ENCODE peak calls at places on chromosome 16, in eight cellular contexts. E, Z, B, W, Q, C, N and T are unnamed samples.

GRCh38 chr16:19088341-19088916 is 21.0 kb downstream of the COQ7 start:
- DNase-seq in E (no peak), Z (no peak), B (no peak), W (no peak), Q (no peak), C (no peak), N (no peak), T (no peak)

GRCh38 chr16:67055712-67056487 is 27.0 kb downstream of the CBFB start:
- DNase-seq in E (no peak), Z (peak; percentile 90), B (no peak), W (peak; percentile 81), Q (no peak), C (no peak), N (peak; percentile 80), T (no peak)

GRCh38 chr16:57277586-57277985 is 6.9 kb downstream of the PLLP start:
- DNase-seq in E (peak; percentile 53), Z (peak; percentile 99), B (no peak), W (no peak), Q (peak; percentile 49), C (no peak), N (peak; percentile 97), T (no peak)

GRCh38 chr16:17511340-17511739 is 40.6 kb upstream of the XYLT1 start:
- DNase-seq in E (no peak), Z (no peak), B (no peak), W (peak; percentile 80), Q (no peak), C (peak; percentile 16), N (no peak), T (no peak)

GRCh38 chr16:58733248-58733670 is 857 bp downstream of the GOT2 start:
- DNase-seq in E (no peak), Z (peak; percentile 5), B (no peak), W (no peak), Q (no peak), C (no peak), N (no peak), T (no peak)

GRCh38 chr16:88314991-88315542 is 67.7 kb upstream of the ZNF469 start:
- DNase-seq in E (no peak), Z (no peak), B (no peak), W (no peak), Q (no peak), C (no peak), N (no peak), T (peak; percentile 50)

GRCh38 chr16:11956558-11956957 is 8.5 kb upstream of the TNFRSF17 start:
- DNase-seq in E (no peak), Z (no peak), B (no peak), W (no peak), Q (no peak), C (no peak), N (no peak), T (no peak)

GRCh38 chr16:50665128-50665878 is 15.8 kb downstream of the SNX20 start:
- DNase-seq in E (peak; percentile 83), Z (peak; percentile 80), B (peak; percentile 89), W (peak; percentile 32), Q (peak; percentile 86), C (peak; percentile 70), N (peak; percentile 51), T (peak; percentile 14)

GRCh38 chr16:630815-631405 is at the start of gene WFIKKN1:
- DNase-seq in E (peak; percentile 74), Z (no peak), B (peak; percentile 38), W (no peak), Q (peak; percentile 61), C (no peak), N (no peak), T (no peak)

GRCh38 chr16:87458424-87458915 is 34.4 kb downstream of the ZCCHC14 start:
- DNase-seq in E (no peak), Z (no peak), B (no peak), W (no peak), Q (no peak), C (no peak), N (no peak), T (peak; percentile 59)

GRCh38 chr16:23504453-23505179 is 5.7 kb downstream of the GGA2 start:
- DNase-seq in E (peak; percentile 75), Z (peak; percentile 90), B (no peak), W (peak; percentile 54), Q (peak; percentile 66), C (peak; percentile 65), N (peak; percentile 92), T (no peak)

GRCh38 chr16:89720520-89720858 is 209 bp downstream of the VPS9D1 start:
- DNase-seq in E (peak; percentile 71), Z (no peak), B (peak; percentile 57), W (no peak), Q (peak; percentile 48), C (no peak), N (no peak), T (no peak)

GRCh38 chr16:24102120-24102740 is 153.9 kb upstream of the CACNG3 start:
- DNase-seq in E (no peak), Z (no peak), B (no peak), W (no peak), Q (no peak), C (no peak), N (no peak), T (no peak)

GRCh38 chr16:77905356-77905920 is 116.9 kb upstream of the CLEC3A start:
- DNase-seq in E (no peak), Z (no peak), B (no peak), W (no peak), Q (no peak), C (no peak), N (no peak), T (no peak)

GRCh38 chr16:24776486-24777220 is 47.2 kb downstream of the TNRC6A start:
- DNase-seq in E (no peak), Z (no peak), B (no peak), W (no peak), Q (no peak), C (no peak), N (no peak), T (no peak)

GRCh38 chr16:68311316-68311620 is 449 bp downstream of the PRMT7 start:
- DNase-seq in E (no peak), Z (peak; percentile 44), B (no peak), W (no peak), Q (no peak), C (no peak), N (no peak), T (no peak)

GRCh38 chr16:49921791-49922456 is 66.0 kb upstream of the ZNF423 start:
- DNase-seq in E (peak; percentile 54), Z (peak; percentile 46), B (peak; percentile 82), W (no peak), Q (peak; percentile 35), C (peak; percentile 30), N (no peak), T (peak; percentile 75)

GRCh38 chr16:50167603-50168002 is 14.5 kb downstream of the TENT4B start:
- DNase-seq in E (no peak), Z (no peak), B (no peak), W (no peak), Q (no peak), C (no peak), N (no peak), T (no peak)

GRCh38 chr16:6663668-6664067 is 669.0 kb upstream of the RBFOX1 start:
- DNase-seq in E (no peak), Z (no peak), B (no peak), W (no peak), Q (no peak), C (no peak), N (no peak), T (no peak)

GRCh38 chr16:56616608-56617211 is 8.3 kb downstream of the MT2A start:
- DNase-seq in E (no peak), Z (no peak), B (no peak), W (no peak), Q (no peak), C (no peak), N (no peak), T (no peak)

GRCh38 chr16:85553436-85554113 is 59.5 kb upstream of the GSE1 start:
- DNase-seq in E (peak; percentile 85), Z (peak; percentile 42), B (peak; percentile 71), W (no peak), Q (peak; percentile 69), C (no peak), N (peak; percentile 69), T (no peak)
- TF ChIP-seq CTCF in E (peak; percentile 38), Z (peak; percentile 38), B (no peak), W (peak; percentile 3), Q (peak; percentile 10), C (no peak), N (peak; percentile 35), T (peak; percentile 68)

DNA sequence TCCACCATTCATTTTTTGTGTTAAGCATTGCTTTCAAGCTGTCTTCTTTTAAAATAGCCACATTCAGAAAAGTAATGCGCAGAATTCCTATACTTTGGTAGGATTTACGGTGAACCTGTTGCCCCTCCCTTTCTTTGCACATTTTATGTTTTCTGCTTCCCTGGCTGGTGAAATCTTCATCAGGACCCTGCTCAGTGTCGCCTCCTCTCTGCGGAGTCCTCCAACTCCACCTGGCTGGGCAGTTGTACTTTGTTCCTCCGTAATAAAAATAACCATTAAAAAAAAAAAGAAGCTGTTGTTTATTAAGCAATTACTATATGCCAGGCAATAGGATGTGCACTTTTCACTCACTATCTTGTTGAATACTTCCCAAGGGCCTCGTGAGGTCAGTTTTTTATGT is 2.9 kb downstream of the UMOD start:
- DNase-seq in E (no peak), Z (no peak), B (no peak), W (no peak), Q (no peak), C (no peak), N (no peak), T (no peak)
- TF ChIP-seq CTCF in E (no peak), Z (no peak), B (no peak), W (no peak), Q (no peak), C (no peak), N (no peak), T (peak; percentile 17)

GRCh38 chr16:82943371-82943770 is 316.6 kb downstream of the CDH13 start:
- DNase-seq in E (no peak), Z (no peak), B (no peak), W (no peak), Q (no peak), C (no peak), N (no peak), T (no peak)

GRCh38 chr16:82945420-82946096 is 318.8 kb downstream of the CDH13 start:
- DNase-seq in E (no peak), Z (no peak), B (no peak), W (no peak), Q (no peak), C (no peak), N (no peak), T (no peak)

GRCh38 chr16:82949016-82949415 is 322.2 kb downstream of the CDH13 start:
- DNase-seq in E (no peak), Z (no peak), B (no peak), W (no peak), Q (no peak), C (no peak), N (no peak), T (no peak)

DNA sequence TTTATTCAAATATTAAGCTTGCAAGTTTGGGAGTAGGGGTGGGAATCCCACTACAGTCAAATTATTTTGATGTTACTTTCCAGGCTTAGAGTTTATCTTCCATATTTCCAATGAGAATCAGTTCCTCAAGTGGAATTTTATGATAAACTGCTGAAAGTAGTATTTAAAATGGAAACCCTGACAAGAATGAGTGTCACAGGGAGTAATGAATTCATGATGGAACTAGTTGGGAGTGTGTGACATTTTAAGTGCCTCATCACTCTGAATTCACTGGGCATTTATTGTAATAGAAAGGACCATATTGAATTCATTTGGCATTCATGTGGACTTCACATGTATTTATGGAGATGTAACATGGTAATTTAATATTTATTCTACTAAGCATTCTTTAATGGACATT is 320.9 kb downstream of the CDH13 start:
- DNase-seq in E (no peak), Z (no peak), B (no peak), W (no peak), Q (no peak), C (no peak), N (no peak), T (no peak)
- TF ChIP-seq CTCF in E (no peak), Z (no peak), B (no peak), W (no peak), Q (no peak), C (no peak), N (no peak), T (no peak)

GRCh38 chr16:53821957-53822625 is 118.1 kb downstream of the FTO start:
- DNase-seq in E (no peak), Z (peak; percentile 68), B (no peak), W (peak; percentile 44), Q (no peak), C (no peak), N (peak; percentile 88), T (no peak)
- TF ChIP-seq CTCF in E (no peak), Z (no peak), B (no peak), W (peak; percentile 34), Q (no peak), C (no peak), N (no peak), T (peak; percentile 54)